ENCODE peak calls at places on chromosome 17, in eight cellular contexts. N is RWPE1, T is T-helper 2 cell, S is pons, A is GM12891, U is Karpas-422, X is DMS53, C is HT1080. W is an unnamed sample.

GRCh38 chr17:52024296-52024870 is 134.1 kb downstream of the CA10 start:
- DNase-seq in X (peak), C (no peak), T (no peak), U (no peak), N (no peak), A (no peak), S (no peak), W (no peak)

GRCh38 chr17:38898812-38899348 is 26.5 kb upstream of the LASP1NB start:
- DNase-seq in T (peak), S (no peak), C (peak), A (peak), U (no peak), N (no peak), X (no peak), W (peak)

GRCh38 chr17:38735161-38735997 is 5.2 kb downstream of the CISD3 start:
- DNase-seq in T (peak), X (no peak), S (no peak), A (peak), N (peak), U (peak), C (no peak), W (no peak)

GRCh38 chr17:80859004-80859941 is 132.4 kb upstream of the CHMP6 start:
- DNase-seq in S (peak), U (no peak), C (peak), X (no peak), N (peak), T (no peak), A (no peak), W (no peak)

GRCh38 chr17:41645371-41646063 is 21.1 kb upstream of the KRT17 start:
- DNase-seq in T (no peak), N (no peak), S (no peak), A (no peak), C (peak), U (no peak), X (peak), W (no peak)

GRCh38 chr17:75271955-75272847 is 1.2 kb upstream of the MIF4GD start:
- DNase-seq in T (no peak), N (no peak), A (no peak), S (no peak), X (peak), U (peak), C (no peak), W (no peak)

GRCh38 chr17:13476722-13477121 is 125.0 kb downstream of the HS3ST3A1 start:
- DNase-seq in T (no peak), X (no peak), U (no peak), C (peak), A (no peak), S (no peak), N (no peak), W (no peak)

GRCh38 chr17:79789943-79790804 is 6.7 kb downstream of the CBX8 start:
- DNase-seq in N (no peak), U (peak), C (no peak), A (peak), S (no peak), X (peak), T (no peak), W (no peak)

GRCh38 chr17:65071861-65072260 is 15.3 kb upstream of the GNA13 start:
- DNase-seq in T (no peak), N (peak), S (no peak), C (peak), U (no peak), X (no peak), A (no peak), W (no peak)

GRCh38 chr17:47741793-47742145 is 8.7 kb downstream of the TBX21 start:
- DNase-seq in A (no peak), C (no peak), N (no peak), X (peak), S (no peak), T (no peak), U (no peak), W (no peak)

GRCh38 chr17:4358154-4358553 is 8.3 kb downstream of the UBE2G1 start:
- DNase-seq in C (no peak), N (no peak), T (no peak), U (peak), X (no peak), A (no peak), S (no peak), W (no peak)

GRCh38 chr17:61313515-61314326 is 85.9 kb upstream of the TBX2 start:
- DNase-seq in X (no peak), C (no peak), S (no peak), T (no peak), U (no peak), A (no peak), N (no peak), W (no peak)